ENCODE peak calls at places on chromosomes 7 and 10, in nine cellular contexts. One of them, this sample, is unnamed.
A peak's percentile ranks its signal among the peaks of the same experiment; 100 is the strongest.

GRCh38 chr7:19482628-19483027 is 226.2 kb downstream of the POLR1F start:
- DNase-seq in foreskin fibroblast: no peak
- DNase-seq in omental fat pad: no peak
- DNase-seq in cardiac fibroblast: no peak
- DNase-seq in dorsolateral prefrontal cortex: no peak
- DNase-seq in OCI-LY7: no peak
- DNase-seq in fibroblast of mammary gland: peak; percentile 6
- DNase-seq in nephron progenitor cell: no peak
- DNase-seq in bronchial epithelial cell: no peak
- DNase-seq in this sample: no peak

GRCh38 chr7:131302876-131303707 is 24.6 kb upstream of the MKLN1 start:
- DNase-seq in foreskin fibroblast: no peak
- DNase-seq in omental fat pad: no peak
- DNase-seq in cardiac fibroblast: peak; percentile 45
- DNase-seq in dorsolateral prefrontal cortex: peak; percentile 59
- DNase-seq in OCI-LY7: peak; percentile 37
- DNase-seq in fibroblast of mammary gland: peak; percentile 37
- DNase-seq in nephron progenitor cell: no peak
- DNase-seq in bronchial epithelial cell: peak; percentile 55
- DNase-seq in this sample: peak; percentile 61

GRCh38 chr7:22397981-22398380 is 41.0 kb upstream of the RAPGEF5 start:
- DNase-seq in foreskin fibroblast: no peak
- DNase-seq in omental fat pad: no peak
- DNase-seq in cardiac fibroblast: no peak
- DNase-seq in dorsolateral prefrontal cortex: no peak
- DNase-seq in OCI-LY7: no peak
- DNase-seq in fibroblast of mammary gland: peak; percentile 25
- DNase-seq in nephron progenitor cell: no peak
- DNase-seq in bronchial epithelial cell: no peak
- DNase-seq in this sample: no peak

GRCh38 chr7:92584953-92585352 is 5.2 kb downstream of the FAM133B start:
- DNase-seq in foreskin fibroblast: no peak
- DNase-seq in omental fat pad: no peak
- DNase-seq in cardiac fibroblast: peak; percentile 49
- DNase-seq in dorsolateral prefrontal cortex: no peak
- DNase-seq in OCI-LY7: no peak
- DNase-seq in fibroblast of mammary gland: no peak
- DNase-seq in nephron progenitor cell: no peak
- DNase-seq in bronchial epithelial cell: peak; percentile 29
- DNase-seq in this sample: peak; percentile 39

GRCh38 chr7:139775829-139776266 is 1.9 kb downstream of the HIPK2 start:
- DNase-seq in foreskin fibroblast: peak; percentile 56
- DNase-seq in omental fat pad: peak; percentile 70
- DNase-seq in cardiac fibroblast: peak; percentile 93
- DNase-seq in dorsolateral prefrontal cortex: no peak
- DNase-seq in OCI-LY7: peak; percentile 81
- DNase-seq in fibroblast of mammary gland: peak; percentile 91
- DNase-seq in nephron progenitor cell: peak; percentile 59
- DNase-seq in bronchial epithelial cell: peak; percentile 73
- DNase-seq in this sample: peak; percentile 93

GRCh38 chr10:93463723-93464511 is 18.2 kb downstream of the MYOF start:
- DNase-seq in foreskin fibroblast: peak; percentile 73
- DNase-seq in omental fat pad: no peak
- DNase-seq in cardiac fibroblast: peak; percentile 85
- DNase-seq in dorsolateral prefrontal cortex: no peak
- DNase-seq in OCI-LY7: no peak
- DNase-seq in fibroblast of mammary gland: peak; percentile 81
- DNase-seq in nephron progenitor cell: no peak
- DNase-seq in bronchial epithelial cell: no peak
- DNase-seq in this sample: peak; percentile 91

GRCh38 chr7:155921804-155922506 is 109.7 kb upstream of the SHH start:
- DNase-seq in foreskin fibroblast: no peak
- DNase-seq in omental fat pad: no peak
- DNase-seq in cardiac fibroblast: no peak
- DNase-seq in dorsolateral prefrontal cortex: no peak
- DNase-seq in OCI-LY7: no peak
- DNase-seq in fibroblast of mammary gland: no peak
- DNase-seq in nephron progenitor cell: no peak
- DNase-seq in bronchial epithelial cell: peak; percentile 87
- DNase-seq in this sample: no peak

GRCh38 chr10:23693895-23694294 is 255.0 kb downstream of the OTUD1 start:
- DNase-seq in foreskin fibroblast: no peak
- DNase-seq in omental fat pad: no peak
- DNase-seq in cardiac fibroblast: no peak
- DNase-seq in dorsolateral prefrontal cortex: peak; percentile 45
- DNase-seq in OCI-LY7: no peak
- DNase-seq in fibroblast of mammary gland: no peak
- DNase-seq in nephron progenitor cell: peak; percentile 27
- DNase-seq in bronchial epithelial cell: no peak
- DNase-seq in this sample: no peak

GRCh38 chr10:12670004-12670403 is 320.7 kb downstream of the CAMK1D start:
- DNase-seq in foreskin fibroblast: no peak
- DNase-seq in omental fat pad: no peak
- DNase-seq in cardiac fibroblast: no peak
- DNase-seq in dorsolateral prefrontal cortex: no peak
- DNase-seq in OCI-LY7: no peak
- DNase-seq in fibroblast of mammary gland: no peak
- DNase-seq in nephron progenitor cell: no peak
- DNase-seq in bronchial epithelial cell: no peak
- DNase-seq in this sample: no peak

GRCh38 chr7:25665903-25666670 is 437.8 kb upstream of the NPVF start:
- DNase-seq in foreskin fibroblast: no peak
- DNase-seq in omental fat pad: no peak
- DNase-seq in cardiac fibroblast: no peak
- DNase-seq in dorsolateral prefrontal cortex: no peak
- DNase-seq in OCI-LY7: no peak
- DNase-seq in fibroblast of mammary gland: no peak
- DNase-seq in nephron progenitor cell: no peak
- DNase-seq in bronchial epithelial cell: no peak
- DNase-seq in this sample: no peak

GRCh38 chr7:90579181-90579688 is 16.9 kb upstream of the CDK14 start:
- DNase-seq in foreskin fibroblast: peak; percentile 66
- DNase-seq in omental fat pad: no peak
- DNase-seq in cardiac fibroblast: peak; percentile 95
- DNase-seq in dorsolateral prefrontal cortex: no peak
- DNase-seq in OCI-LY7: no peak
- DNase-seq in fibroblast of mammary gland: peak; percentile 95
- DNase-seq in nephron progenitor cell: no peak
- DNase-seq in bronchial epithelial cell: peak; percentile 94
- DNase-seq in this sample: peak; percentile 74

GRCh38 chr7:138981332-138982203 is at the start of gene KIAA1549:
- DNase-seq in foreskin fibroblast: peak; percentile 62
- DNase-seq in omental fat pad: no peak
- DNase-seq in cardiac fibroblast: peak; percentile 35
- DNase-seq in dorsolateral prefrontal cortex: peak; percentile 61
- DNase-seq in OCI-LY7: peak; percentile 15
- DNase-seq in fibroblast of mammary gland: peak; percentile 39
- DNase-seq in nephron progenitor cell: peak; percentile 84
- DNase-seq in bronchial epithelial cell: peak; percentile 32
- DNase-seq in this sample: peak; percentile 64

GRCh38 chr7:55235115-55235514 is 130.0 kb upstream of the LANCL2 start:
- DNase-seq in foreskin fibroblast: no peak
- DNase-seq in omental fat pad: no peak
- DNase-seq in cardiac fibroblast: no peak
- DNase-seq in dorsolateral prefrontal cortex: no peak
- DNase-seq in OCI-LY7: no peak
- DNase-seq in fibroblast of mammary gland: no peak
- DNase-seq in nephron progenitor cell: no peak
- DNase-seq in bronchial epithelial cell: no peak
- DNase-seq in this sample: no peak

GRCh38 chr10:61902448-61903183 is 1.1 kb downstream of the ARID5B start:
- DNase-seq in foreskin fibroblast: peak; percentile 61
- DNase-seq in omental fat pad: peak; percentile 59
- DNase-seq in cardiac fibroblast: peak; percentile 78
- DNase-seq in dorsolateral prefrontal cortex: peak; percentile 69
- DNase-seq in OCI-LY7: peak; percentile 81
- DNase-seq in fibroblast of mammary gland: peak; percentile 76
- DNase-seq in nephron progenitor cell: peak; percentile 23
- DNase-seq in bronchial epithelial cell: peak; percentile 90
- DNase-seq in this sample: peak; percentile 86

GRCh38 chr10:45118929-45119328 is 118.2 kb downstream of the ZNF22 start:
- DNase-seq in foreskin fibroblast: no peak
- DNase-seq in omental fat pad: no peak
- DNase-seq in cardiac fibroblast: no peak
- DNase-seq in dorsolateral prefrontal cortex: no peak
- DNase-seq in OCI-LY7: no peak
- DNase-seq in fibroblast of mammary gland: no peak
- DNase-seq in nephron progenitor cell: no peak
- DNase-seq in bronchial epithelial cell: no peak
- DNase-seq in this sample: no peak
- TF ChIP-seq CTCF in foreskin fibroblast: no peak
- TF ChIP-seq CTCF in omental fat pad: no peak
- TF ChIP-seq CTCF in cardiac fibroblast: no peak
- TF ChIP-seq CTCF in dorsolateral prefrontal cortex: no peak
- TF ChIP-seq CTCF in OCI-LY7: no peak
- TF ChIP-seq CTCF in fibroblast of mammary gland: no peak
- TF ChIP-seq CTCF in nephron progenitor cell: no peak
- TF ChIP-seq CTCF in bronchial epithelial cell: no peak
- TF ChIP-seq CTCF in this sample: no peak

GRCh38 chr10:132793871-132794849 is 8.2 kb upstream of the NKX6-2 start:
- DNase-seq in foreskin fibroblast: no peak
- DNase-seq in omental fat pad: no peak
- DNase-seq in cardiac fibroblast: no peak
- DNase-seq in dorsolateral prefrontal cortex: no peak
- DNase-seq in OCI-LY7: no peak
- DNase-seq in fibroblast of mammary gland: peak; percentile 15
- DNase-seq in nephron progenitor cell: peak; percentile 61
- DNase-seq in bronchial epithelial cell: no peak
- DNase-seq in this sample: no peak

GRCh38 chr10:132790470-132790869 is 4.5 kb upstream of the NKX6-2 start:
- DNase-seq in foreskin fibroblast: no peak
- DNase-seq in omental fat pad: no peak
- DNase-seq in cardiac fibroblast: no peak
- DNase-seq in dorsolateral prefrontal cortex: no peak
- DNase-seq in OCI-LY7: no peak
- DNase-seq in fibroblast of mammary gland: no peak
- DNase-seq in nephron progenitor cell: no peak
- DNase-seq in bronchial epithelial cell: no peak
- DNase-seq in this sample: no peak

GRCh38 chr10:132792796-132793195 is 6.8 kb upstream of the NKX6-2 start:
- DNase-seq in foreskin fibroblast: no peak
- DNase-seq in omental fat pad: no peak
- DNase-seq in cardiac fibroblast: no peak
- DNase-seq in dorsolateral prefrontal cortex: no peak
- DNase-seq in OCI-LY7: no peak
- DNase-seq in fibroblast of mammary gland: no peak
- DNase-seq in nephron progenitor cell: no peak
- DNase-seq in bronchial epithelial cell: no peak
- DNase-seq in this sample: no peak

GRCh38 chr10:132790934-132791829 is 5.2 kb upstream of the NKX6-2 start:
- DNase-seq in foreskin fibroblast: no peak
- DNase-seq in omental fat pad: no peak
- DNase-seq in cardiac fibroblast: no peak
- DNase-seq in dorsolateral prefrontal cortex: no peak
- DNase-seq in OCI-LY7: no peak
- DNase-seq in fibroblast of mammary gland: no peak
- DNase-seq in nephron progenitor cell: no peak
- DNase-seq in bronchial epithelial cell: no peak
- DNase-seq in this sample: no peak

DNA sequence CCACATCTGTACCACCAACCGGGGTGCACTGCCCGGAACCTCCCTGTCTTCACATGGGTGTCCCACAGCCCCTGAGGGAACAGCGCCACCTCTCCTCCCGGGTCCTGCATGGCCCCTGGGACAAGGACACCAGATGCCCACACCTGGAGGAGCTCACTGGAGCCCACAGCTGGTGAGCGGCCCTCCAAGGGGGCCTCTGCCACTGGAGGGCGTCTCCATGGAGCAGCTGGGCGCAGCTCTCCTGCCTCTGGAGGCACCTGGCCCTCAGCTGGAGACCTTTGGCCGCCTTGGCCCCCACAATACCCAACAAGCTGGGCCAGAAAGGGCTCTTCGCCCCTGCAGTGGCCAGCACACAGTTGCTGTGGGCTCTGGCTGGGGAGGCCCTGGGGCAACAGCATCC is 7.3 kb upstream of the NKX6-2 start:
- DNase-seq in foreskin fibroblast: no peak
- DNase-seq in omental fat pad: no peak
- DNase-seq in cardiac fibroblast: no peak
- DNase-seq in dorsolateral prefrontal cortex: no peak
- DNase-seq in OCI-LY7: no peak
- DNase-seq in fibroblast of mammary gland: no peak
- DNase-seq in nephron progenitor cell: no peak
- DNase-seq in bronchial epithelial cell: no peak
- DNase-seq in this sample: no peak
- TF ChIP-seq CTCF in foreskin fibroblast: no peak
- TF ChIP-seq CTCF in omental fat pad: no peak
- TF ChIP-seq CTCF in cardiac fibroblast: no peak
- TF ChIP-seq CTCF in dorsolateral prefrontal cortex: no peak
- TF ChIP-seq CTCF in OCI-LY7: no peak
- TF ChIP-seq CTCF in fibroblast of mammary gland: no peak
- TF ChIP-seq CTCF in nephron progenitor cell: no peak
- TF ChIP-seq CTCF in bronchial epithelial cell: no peak
- TF ChIP-seq CTCF in this sample: no peak

GRCh38 chr10:26861326-26861998 is 704 bp upstream of the ABI1 start:
- DNase-seq in foreskin fibroblast: no peak
- DNase-seq in omental fat pad: no peak
- DNase-seq in cardiac fibroblast: no peak
- DNase-seq in dorsolateral prefrontal cortex: no peak
- DNase-seq in OCI-LY7: no peak
- DNase-seq in fibroblast of mammary gland: no peak
- DNase-seq in nephron progenitor cell: no peak
- DNase-seq in bronchial epithelial cell: no peak
- DNase-seq in this sample: no peak
- TF ChIP-seq CTCF in foreskin fibroblast: no peak
- TF ChIP-seq CTCF in omental fat pad: no peak
- TF ChIP-seq CTCF in cardiac fibroblast: no peak
- TF ChIP-seq CTCF in dorsolateral prefrontal cortex: peak; percentile 89
- TF ChIP-seq CTCF in OCI-LY7: peak; percentile 81
- TF ChIP-seq CTCF in fibroblast of mammary gland: no peak
- TF ChIP-seq CTCF in nephron progenitor cell: peak; percentile 20
- TF ChIP-seq CTCF in bronchial epithelial cell: no peak
- TF ChIP-seq CTCF in this sample: no peak

GRCh38 chr10:58715056-58715455 is 202.4 kb downstream of the BICC1 start:
- DNase-seq in foreskin fibroblast: no peak
- DNase-seq in omental fat pad: no peak
- DNase-seq in cardiac fibroblast: no peak
- DNase-seq in dorsolateral prefrontal cortex: no peak
- DNase-seq in OCI-LY7: no peak
- DNase-seq in fibroblast of mammary gland: no peak
- DNase-seq in nephron progenitor cell: no peak
- DNase-seq in bronchial epithelial cell: no peak
- DNase-seq in this sample: peak; percentile 42

GRCh38 chr10:58718596-58718995 is 205.9 kb downstream of the BICC1 start:
- DNase-seq in foreskin fibroblast: no peak
- DNase-seq in omental fat pad: no peak
- DNase-seq in cardiac fibroblast: no peak
- DNase-seq in dorsolateral prefrontal cortex: no peak
- DNase-seq in OCI-LY7: no peak
- DNase-seq in fibroblast of mammary gland: no peak
- DNase-seq in nephron progenitor cell: no peak
- DNase-seq in bronchial epithelial cell: no peak
- DNase-seq in this sample: no peak

GRCh38 chr10:58714436-58714835 is 201.8 kb downstream of the BICC1 start:
- DNase-seq in foreskin fibroblast: no peak
- DNase-seq in omental fat pad: no peak
- DNase-seq in cardiac fibroblast: no peak
- DNase-seq in dorsolateral prefrontal cortex: no peak
- DNase-seq in OCI-LY7: no peak
- DNase-seq in fibroblast of mammary gland: no peak
- DNase-seq in nephron progenitor cell: no peak
- DNase-seq in bronchial epithelial cell: no peak
- DNase-seq in this sample: no peak

GRCh38 chr10:58712136-58712535 is 199.5 kb downstream of the BICC1 start:
- DNase-seq in foreskin fibroblast: no peak
- DNase-seq in omental fat pad: no peak
- DNase-seq in cardiac fibroblast: no peak
- DNase-seq in dorsolateral prefrontal cortex: no peak
- DNase-seq in OCI-LY7: no peak
- DNase-seq in fibroblast of mammary gland: no peak
- DNase-seq in nephron progenitor cell: no peak
- DNase-seq in bronchial epithelial cell: no peak
- DNase-seq in this sample: peak; percentile 48

GRCh38 chr10:58712982-58713381 is 200.3 kb downstream of the BICC1 start:
- DNase-seq in foreskin fibroblast: no peak
- DNase-seq in omental fat pad: no peak
- DNase-seq in cardiac fibroblast: peak; percentile 45
- DNase-seq in dorsolateral prefrontal cortex: no peak
- DNase-seq in OCI-LY7: no peak
- DNase-seq in fibroblast of mammary gland: no peak
- DNase-seq in nephron progenitor cell: no peak
- DNase-seq in bronchial epithelial cell: no peak
- DNase-seq in this sample: peak; percentile 51
- TF ChIP-seq CTCF in foreskin fibroblast: peak; percentile 6
- TF ChIP-seq CTCF in omental fat pad: no peak
- TF ChIP-seq CTCF in cardiac fibroblast: peak; percentile 31
- TF ChIP-seq CTCF in dorsolateral prefrontal cortex: no peak
- TF ChIP-seq CTCF in OCI-LY7: no peak
- TF ChIP-seq CTCF in fibroblast of mammary gland: peak; percentile 42
- TF ChIP-seq CTCF in nephron progenitor cell: no peak
- TF ChIP-seq CTCF in bronchial epithelial cell: peak; percentile 17
- TF ChIP-seq CTCF in this sample: peak; percentile 66